ENCODE peak calls at places on chromosomes 12 and 14, in nine cellular contexts. A, Y, G, B, N, J, E, D and U are unnamed samples. For H3K4me1, the result is how much of the 10 kb centered on the place peaks cover.

GRCh38 chr14:68486033-68486732 is 306.7 kb downstream of the ZFP36L1 start:
- DNase-seq in A (no peak), Y (no peak), G (no peak), B (no peak), N (no peak), J (no peak), E (no peak), D (no peak), U (no peak)

GRCh38 chr12:115710104-115710564 is 567.4 kb downstream of the MED13L start:
- DNase-seq in A (peak), Y (no peak), G (peak), B (peak), N (no peak), J (peak), E (no peak), D (no peak), U (peak)

GRCh38 chr12:112964067-112964670 is 14.2 kb upstream of the OAS2 start:
- DNase-seq in A (no peak), Y (no peak), G (no peak), B (no peak), N (no peak), J (no peak), E (no peak), D (no peak), U (peak)

GRCh38 chr12:125159687-125160086 is 94.5 kb downstream of the AACS start:
- DNase-seq in A (no peak), Y (no peak), G (no peak), B (no peak), N (no peak), J (no peak), E (no peak), D (no peak), U (no peak)

GRCh38 chr14:68548194-68549056 is 244.4 kb downstream of the ZFP36L1 start:
- DNase-seq in A (no peak), Y (peak), G (peak), B (peak), N (peak), J (peak), E (peak), D (no peak), U (no peak)

GRCh38 chr14:74945852-74946658 is 9.3 kb downstream of the PGF start:
- DNase-seq in A (peak), Y (peak), G (peak), B (peak), N (no peak), J (peak), E (no peak), D (peak), U (no peak)

GRCh38 chr12:152440-152839 is 61.5 kb downstream of the SLC6A12 start:
- DNase-seq in A (no peak), Y (no peak), G (no peak), B (no peak), N (no peak), J (no peak), E (no peak), D (no peak), U (no peak)

GRCh38 chr14:99728231-99728920 is 44.3 kb downstream of the CYP46A1 start:
- DNase-seq in A (no peak), Y (peak), G (no peak), B (no peak), N (no peak), J (no peak), E (peak), D (no peak), U (peak)

GRCh38 chr12:116376354-116377193 is 99.1 kb upstream of the MED13L start:
- DNase-seq in A (no peak), Y (no peak), G (no peak), B (no peak), N (no peak), J (no peak), E (no peak), D (peak), U (no peak)

GRCh38 chr14:67559639-67560038 is 26.5 kb downstream of the PLEKHH1 start:
- DNase-seq in A (no peak), Y (no peak), G (no peak), B (no peak), N (no peak), J (no peak), E (no peak), D (no peak), U (no peak)

GRCh38 chr12:67630373-67631088 is 18.0 kb upstream of the DYRK2 start:
- DNase-seq in A (peak), Y (peak), G (no peak), B (no peak), N (no peak), J (peak), E (no peak), D (peak), U (no peak)

GRCh38 chr12:39623919-39624318 is 4.3 kb upstream of the ABCD2 start:
- DNase-seq in A (no peak), Y (no peak), G (no peak), B (no peak), N (no peak), J (no peak), E (no peak), D (no peak), U (no peak)

GRCh38 chr14:35229495-35230089 is 62.6 kb upstream of the PSMA6 start:
- DNase-seq in A (no peak), Y (no peak), G (no peak), B (no peak), N (no peak), J (no peak), E (no peak), D (peak), U (no peak)

GRCh38 chr14:56205906-56206305 is 87.7 kb downstream of the PELI2 start:
- DNase-seq in A (peak), Y (no peak), G (no peak), B (no peak), N (no peak), J (no peak), E (no peak), D (peak), U (no peak)
- H3K4me1 ChIP-seq in A (under half), Y (under half), G (under half), B (under half), N (under half), J (under half), E (under half), D (under half), U (under half)

GRCh38 chr12:19432309-19433170 is 6.8 kb upstream of the AEBP2 start:
- DNase-seq in A (no peak), Y (no peak), G (no peak), B (no peak), N (no peak), J (no peak), E (no peak), D (no peak), U (peak)

GRCh38 chr12:19435831-19436497 is 3.3 kb upstream of the AEBP2 start:
- DNase-seq in A (no peak), Y (no peak), G (no peak), B (no peak), N (peak), J (no peak), E (no peak), D (no peak), U (peak)

GRCh38 chr12:19436931-19437330 is 2.4 kb upstream of the AEBP2 start:
- DNase-seq in A (no peak), Y (no peak), G (no peak), B (no peak), N (peak), J (no peak), E (no peak), D (no peak), U (no peak)

GRCh38 chr12:19431407-19432308 is 7.6 kb upstream of the AEBP2 start:
- DNase-seq in A (peak), Y (no peak), G (peak), B (no peak), N (no peak), J (no peak), E (no peak), D (peak), U (peak)

DNA sequence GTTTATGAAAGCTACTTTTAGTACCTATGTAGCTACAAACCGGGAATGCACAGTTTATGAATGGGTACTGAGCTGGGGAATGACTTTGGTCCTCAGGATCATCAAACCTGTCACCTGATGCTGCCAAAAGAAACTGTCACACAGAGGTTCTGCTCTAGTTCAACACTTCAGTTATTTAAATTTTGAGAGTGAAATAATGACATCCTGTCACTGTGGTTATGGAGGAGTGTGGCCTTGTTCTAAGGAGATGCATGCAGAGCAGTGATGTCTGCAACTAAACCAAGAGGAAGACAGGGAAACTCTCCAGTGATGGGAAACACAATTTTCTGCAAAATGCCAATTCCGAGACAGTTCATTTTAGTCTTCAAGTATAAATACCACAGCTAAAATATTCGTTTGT is 4.8 kb upstream of the AEBP2 start:
- DNase-seq in A (no peak), Y (no peak), G (no peak), B (no peak), N (peak), J (no peak), E (no peak), D (no peak), U (peak)
- TF ChIP-seq POLR2A in A (no peak), Y (no peak), G (no peak), B (no peak), N (no peak), J (no peak), E (no peak), D (no peak), U (no peak)

DNA sequence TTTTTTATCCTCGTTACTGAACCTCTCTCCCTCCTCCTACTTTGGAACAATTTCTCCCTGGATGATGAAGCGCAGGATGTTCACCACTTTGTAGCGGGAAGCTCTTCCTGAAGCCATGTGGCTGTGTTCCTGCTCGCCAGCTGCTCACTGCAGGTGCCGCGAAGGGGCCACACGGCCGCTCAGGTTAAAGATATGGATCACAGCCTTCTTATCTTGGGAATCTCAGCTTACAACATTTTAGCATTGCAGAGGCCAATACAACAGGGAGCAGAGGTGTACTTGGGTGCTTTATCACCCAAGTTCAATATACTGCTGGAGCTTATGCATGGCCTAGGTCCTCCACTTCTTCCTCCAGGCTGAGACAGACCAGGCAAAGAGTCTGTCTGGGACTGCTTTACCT is 201.2 kb upstream of the G2E3 start:
- DNase-seq in A (no peak), Y (no peak), G (no peak), B (no peak), N (no peak), J (no peak), E (no peak), D (no peak), U (no peak)
- H3K4me3 ChIP-seq in A (no peak), Y (no peak), G (no peak), B (no peak), N (no peak), J (no peak), E (no peak), D (no peak), U (no peak)

GRCh38 chr12:132277961-132278360 is 51.4 kb downstream of the GALNT9 start:
- DNase-seq in A (no peak), Y (no peak), G (no peak), B (no peak), N (no peak), J (no peak), E (no peak), D (no peak), U (no peak)

GRCh38 chr12:132279930-132280329 is 49.5 kb downstream of the GALNT9 start:
- DNase-seq in A (no peak), Y (no peak), G (no peak), B (no peak), N (no peak), J (no peak), E (no peak), D (no peak), U (no peak)

GRCh38 chr12:132279184-132279889 is 50.1 kb downstream of the GALNT9 start:
- DNase-seq in A (no peak), Y (no peak), G (no peak), B (no peak), N (no peak), J (peak), E (no peak), D (no peak), U (no peak)

GRCh38 chr12:132277374-132277801 is 52.0 kb downstream of the GALNT9 start:
- DNase-seq in A (peak), Y (no peak), G (peak), B (no peak), N (no peak), J (no peak), E (no peak), D (no peak), U (no peak)

GRCh38 chr12:132278421-132279183 is 50.8 kb downstream of the GALNT9 start:
- DNase-seq in A (no peak), Y (no peak), G (no peak), B (no peak), N (no peak), J (no peak), E (no peak), D (no peak), U (no peak)
- H3K4me1 ChIP-seq in A (under half), Y (under half), G (under half), B (under half), N (under half), J (under half), E (under half), D (under half), U (under half)

GRCh38 chr12:90940872-90941499 is 14.0 kb downstream of the CCER1 start:
- DNase-seq in A (no peak), Y (no peak), G (no peak), B (no peak), N (no peak), J (no peak), E (no peak), D (peak), U (no peak)
- TF ChIP-seq POLR2A in A (no peak), Y (no peak), G (no peak), B (no peak), N (no peak), J (no peak), E (no peak), D (no peak), U (no peak)